ENCODE peak calls at places on chromosomes 7 and 10, in seven cellular contexts. One of them, this sample, is unnamed.

GRCh38 chr10:121481222-121481621 is 117.0 kb downstream of the FGFR2 start:
- DNase-seq in astrocyte of the spinal cord: peak
- DNase-seq in fibroblast of pulmonary artery: no peak
- DNase-seq in kidney: no peak
- DNase-seq in AG04449: no peak
- DNase-seq in colonic mucosa: no peak
- DNase-seq in heart right ventricle: no peak
- DNase-seq in this sample: no peak

GRCh38 chr7:83861-84632 is 108.3 kb upstream of the FAM20C start:
- DNase-seq in astrocyte of the spinal cord: no peak
- DNase-seq in fibroblast of pulmonary artery: no peak
- DNase-seq in kidney: no peak
- DNase-seq in AG04449: no peak
- DNase-seq in colonic mucosa: no peak
- DNase-seq in heart right ventricle: no peak
- DNase-seq in this sample: no peak

GRCh38 chr7:157863906-157864810 is 527.4 kb downstream of the DNAJB6 start:
- DNase-seq in astrocyte of the spinal cord: no peak
- DNase-seq in fibroblast of pulmonary artery: no peak
- DNase-seq in kidney: no peak
- DNase-seq in AG04449: no peak
- DNase-seq in colonic mucosa: no peak
- DNase-seq in heart right ventricle: no peak
- DNase-seq in this sample: no peak

GRCh38 chr10:35942052-35942451 is 300.0 kb upstream of the FZD8 start:
- DNase-seq in astrocyte of the spinal cord: no peak
- DNase-seq in fibroblast of pulmonary artery: no peak
- DNase-seq in kidney: no peak
- DNase-seq in AG04449: no peak
- DNase-seq in colonic mucosa: no peak
- DNase-seq in heart right ventricle: peak
- DNase-seq in this sample: no peak

GRCh38 chr7:136874393-136875032 is 6.1 kb downstream of the CHRM2 start:
- DNase-seq in astrocyte of the spinal cord: peak
- DNase-seq in fibroblast of pulmonary artery: peak
- DNase-seq in kidney: no peak
- DNase-seq in AG04449: no peak
- DNase-seq in colonic mucosa: no peak
- DNase-seq in heart right ventricle: no peak
- DNase-seq in this sample: no peak

GRCh38 chr7:17103984-17104383 is 194.5 kb upstream of the AHR start:
- DNase-seq in astrocyte of the spinal cord: no peak
- DNase-seq in fibroblast of pulmonary artery: peak
- DNase-seq in kidney: no peak
- DNase-seq in AG04449: no peak
- DNase-seq in colonic mucosa: no peak
- DNase-seq in heart right ventricle: no peak
- DNase-seq in this sample: no peak

GRCh38 chr10:15898046-15898445 is 37.7 kb upstream of the MINDY3 start:
- DNase-seq in astrocyte of the spinal cord: peak
- DNase-seq in fibroblast of pulmonary artery: peak
- DNase-seq in kidney: no peak
- DNase-seq in AG04449: no peak
- DNase-seq in colonic mucosa: no peak
- DNase-seq in heart right ventricle: no peak
- DNase-seq in this sample: no peak

GRCh38 chr7:64558323-64558705 is 4.6 kb downstream of the ZNF680 start:
- DNase-seq in astrocyte of the spinal cord: no peak
- DNase-seq in fibroblast of pulmonary artery: peak
- DNase-seq in kidney: no peak
- DNase-seq in AG04449: no peak
- DNase-seq in colonic mucosa: no peak
- DNase-seq in heart right ventricle: no peak
- DNase-seq in this sample: no peak

GRCh38 chr10:63684257-63684936 is 163.2 kb downstream of the REEP3 start:
- DNase-seq in astrocyte of the spinal cord: no peak
- DNase-seq in fibroblast of pulmonary artery: no peak
- DNase-seq in kidney: no peak
- DNase-seq in AG04449: no peak
- DNase-seq in colonic mucosa: no peak
- DNase-seq in heart right ventricle: no peak
- DNase-seq in this sample: no peak

GRCh38 chr10:3806603-3807002 is 21.6 kb upstream of the KLF6 start:
- DNase-seq in astrocyte of the spinal cord: peak
- DNase-seq in fibroblast of pulmonary artery: peak
- DNase-seq in kidney: no peak
- DNase-seq in AG04449: no peak
- DNase-seq in colonic mucosa: peak
- DNase-seq in heart right ventricle: no peak
- DNase-seq in this sample: no peak

GRCh38 chr10:132924046-132924952 is 18.1 kb downstream of the CFAP46 start:
- DNase-seq in astrocyte of the spinal cord: no peak
- DNase-seq in fibroblast of pulmonary artery: no peak
- DNase-seq in kidney: peak
- DNase-seq in AG04449: no peak
- DNase-seq in colonic mucosa: no peak
- DNase-seq in heart right ventricle: no peak
- DNase-seq in this sample: no peak

GRCh38 chr10:31697271-31698168 is 231.1 kb downstream of the ARHGAP12 start:
- DNase-seq in astrocyte of the spinal cord: peak
- DNase-seq in fibroblast of pulmonary artery: peak
- DNase-seq in kidney: peak
- DNase-seq in AG04449: peak
- DNase-seq in colonic mucosa: peak
- DNase-seq in heart right ventricle: peak
- DNase-seq in this sample: peak

GRCh38 chr10:25063157-25063556 is 46.7 kb downstream of the THNSL1 start:
- DNase-seq in astrocyte of the spinal cord: no peak
- DNase-seq in fibroblast of pulmonary artery: no peak
- DNase-seq in kidney: no peak
- DNase-seq in AG04449: no peak
- DNase-seq in colonic mucosa: no peak
- DNase-seq in heart right ventricle: no peak
- DNase-seq in this sample: no peak

GRCh38 chr7:139600306-139600705 is 76.8 kb downstream of the CLEC2L start:
- DNase-seq in astrocyte of the spinal cord: no peak
- DNase-seq in fibroblast of pulmonary artery: no peak
- DNase-seq in kidney: no peak
- DNase-seq in AG04449: no peak
- DNase-seq in colonic mucosa: no peak
- DNase-seq in heart right ventricle: no peak
- DNase-seq in this sample: no peak

GRCh38 chr10:58044072-58044471 is 223.6 kb downstream of the IPMK start:
- DNase-seq in astrocyte of the spinal cord: peak
- DNase-seq in fibroblast of pulmonary artery: peak
- DNase-seq in kidney: no peak
- DNase-seq in AG04449: peak
- DNase-seq in colonic mucosa: no peak
- DNase-seq in heart right ventricle: no peak
- DNase-seq in this sample: peak

GRCh38 chr7:131753620-131754222 is 197.3 kb upstream of the PODXL start:
- DNase-seq in astrocyte of the spinal cord: no peak
- DNase-seq in fibroblast of pulmonary artery: peak
- DNase-seq in kidney: no peak
- DNase-seq in AG04449: no peak
- DNase-seq in colonic mucosa: no peak
- DNase-seq in heart right ventricle: no peak
- DNase-seq in this sample: no peak

GRCh38 chr10:116146374-116146773 is 126.6 kb downstream of the GFRA1 start:
- DNase-seq in astrocyte of the spinal cord: peak
- DNase-seq in fibroblast of pulmonary artery: no peak
- DNase-seq in kidney: no peak
- DNase-seq in AG04449: no peak
- DNase-seq in colonic mucosa: no peak
- DNase-seq in heart right ventricle: no peak
- DNase-seq in this sample: no peak

GRCh38 chr7:127588697-127589482 is 679 bp downstream of the ARF5 start:
- DNase-seq in astrocyte of the spinal cord: peak
- DNase-seq in fibroblast of pulmonary artery: peak
- DNase-seq in kidney: peak
- DNase-seq in AG04449: no peak
- DNase-seq in colonic mucosa: peak
- DNase-seq in heart right ventricle: peak
- DNase-seq in this sample: no peak

GRCh38 chr10:70693619-70694286 is 21.4 kb downstream of the ADAMTS14 start:
- DNase-seq in astrocyte of the spinal cord: peak
- DNase-seq in fibroblast of pulmonary artery: peak
- DNase-seq in kidney: no peak
- DNase-seq in AG04449: peak
- DNase-seq in colonic mucosa: no peak
- DNase-seq in heart right ventricle: peak
- DNase-seq in this sample: peak

GRCh38 chr10:70691601-70692000 is 19.3 kb downstream of the ADAMTS14 start:
- DNase-seq in astrocyte of the spinal cord: no peak
- DNase-seq in fibroblast of pulmonary artery: no peak
- DNase-seq in kidney: no peak
- DNase-seq in AG04449: no peak
- DNase-seq in colonic mucosa: no peak
- DNase-seq in heart right ventricle: no peak
- DNase-seq in this sample: no peak

GRCh38 chr10:70692043-70692603 is 19.8 kb downstream of the ADAMTS14 start:
- DNase-seq in astrocyte of the spinal cord: no peak
- DNase-seq in fibroblast of pulmonary artery: no peak
- DNase-seq in kidney: no peak
- DNase-seq in AG04449: no peak
- DNase-seq in colonic mucosa: no peak
- DNase-seq in heart right ventricle: no peak
- DNase-seq in this sample: no peak

GRCh38 chr10:70688828-70689227 is 16.5 kb downstream of the ADAMTS14 start:
- DNase-seq in astrocyte of the spinal cord: no peak
- DNase-seq in fibroblast of pulmonary artery: no peak
- DNase-seq in kidney: no peak
- DNase-seq in AG04449: no peak
- DNase-seq in colonic mucosa: no peak
- DNase-seq in heart right ventricle: no peak
- DNase-seq in this sample: no peak

GRCh38 chr10:70690584-70690983 is 18.3 kb downstream of the ADAMTS14 start:
- DNase-seq in astrocyte of the spinal cord: no peak
- DNase-seq in fibroblast of pulmonary artery: no peak
- DNase-seq in kidney: no peak
- DNase-seq in AG04449: no peak
- DNase-seq in colonic mucosa: no peak
- DNase-seq in heart right ventricle: no peak
- DNase-seq in this sample: no peak
- H3K4me3 ChIP-seq in astrocyte of the spinal cord: no peak
- H3K4me3 ChIP-seq in fibroblast of pulmonary artery: no peak
- H3K4me3 ChIP-seq in kidney: no peak
- H3K4me3 ChIP-seq in AG04449: no peak
- H3K4me3 ChIP-seq in colonic mucosa: no peak
- H3K4me3 ChIP-seq in heart right ventricle: no peak
- H3K4me3 ChIP-seq in this sample: no peak

GRCh38 chr10:61836233-61836887 is 65.1 kb upstream of the ARID5B start:
- DNase-seq in astrocyte of the spinal cord: peak
- DNase-seq in fibroblast of pulmonary artery: peak
- DNase-seq in kidney: no peak
- DNase-seq in AG04449: no peak
- DNase-seq in colonic mucosa: no peak
- DNase-seq in heart right ventricle: no peak
- DNase-seq in this sample: no peak

GRCh38 chr10:61835909-61836232 is 65.6 kb upstream of the ARID5B start:
- DNase-seq in astrocyte of the spinal cord: peak
- DNase-seq in fibroblast of pulmonary artery: peak
- DNase-seq in kidney: no peak
- DNase-seq in AG04449: no peak
- DNase-seq in colonic mucosa: no peak
- DNase-seq in heart right ventricle: no peak
- DNase-seq in this sample: peak

GRCh38 chr10:61836888-61837747 is 64.4 kb upstream of the ARID5B start:
- DNase-seq in astrocyte of the spinal cord: peak
- DNase-seq in fibroblast of pulmonary artery: peak
- DNase-seq in kidney: no peak
- DNase-seq in AG04449: no peak
- DNase-seq in colonic mucosa: no peak
- DNase-seq in heart right ventricle: no peak
- DNase-seq in this sample: peak

GRCh38 chr10:61834519-61834918 is 67.0 kb upstream of the ARID5B start:
- DNase-seq in astrocyte of the spinal cord: no peak
- DNase-seq in fibroblast of pulmonary artery: no peak
- DNase-seq in kidney: no peak
- DNase-seq in AG04449: no peak
- DNase-seq in colonic mucosa: no peak
- DNase-seq in heart right ventricle: no peak
- DNase-seq in this sample: no peak

DNA sequence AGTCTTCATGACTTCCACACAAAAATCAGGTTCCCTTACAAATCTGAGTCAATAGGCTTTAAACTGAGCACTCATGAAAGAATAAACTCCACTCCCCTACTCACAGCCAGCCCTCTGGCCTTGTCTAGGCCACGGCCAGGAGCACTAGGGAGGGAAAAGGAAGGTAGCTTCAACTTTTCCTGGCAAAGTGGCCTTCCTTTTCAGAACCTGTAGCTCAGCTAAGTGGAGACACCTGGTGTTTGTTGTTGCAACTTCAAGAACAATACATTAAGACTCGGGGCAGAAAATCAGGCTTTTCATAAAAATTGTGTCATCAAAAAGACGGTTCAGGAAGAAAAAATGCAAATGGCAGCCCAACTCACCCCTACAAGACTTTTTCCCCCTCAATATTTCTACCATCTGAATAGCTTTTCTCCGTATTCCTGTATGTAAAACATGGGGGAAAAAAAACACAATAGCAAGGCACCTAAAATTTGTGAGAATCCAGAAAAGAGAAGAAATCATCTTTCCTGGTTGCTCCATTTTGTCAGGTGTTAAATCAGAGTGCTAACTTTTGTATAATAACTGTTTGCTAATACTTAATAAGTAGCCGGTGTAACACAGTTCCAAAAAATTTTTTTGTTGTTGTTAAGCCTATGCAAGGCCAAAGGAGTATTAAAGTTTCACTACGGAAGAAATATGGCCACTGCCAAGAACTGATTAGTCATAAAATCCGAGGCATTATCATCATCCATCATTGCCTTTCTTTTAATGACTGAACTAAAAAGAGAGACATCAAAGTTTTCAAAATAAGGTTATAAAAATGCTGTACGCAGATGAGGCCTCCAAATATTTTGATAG is 66.2 kb upstream of the ARID5B start:
- DNase-seq in astrocyte of the spinal cord: peak
- DNase-seq in fibroblast of pulmonary artery: peak
- DNase-seq in kidney: no peak
- DNase-seq in AG04449: no peak
- DNase-seq in colonic mucosa: no peak
- DNase-seq in heart right ventricle: peak
- DNase-seq in this sample: peak
- TF ChIP-seq CTCF in astrocyte of the spinal cord: peak
- TF ChIP-seq CTCF in fibroblast of pulmonary artery: peak
- TF ChIP-seq CTCF in kidney: peak
- TF ChIP-seq CTCF in AG04449: peak
- TF ChIP-seq CTCF in colonic mucosa: peak
- TF ChIP-seq CTCF in heart right ventricle: peak
- TF ChIP-seq CTCF in this sample: peak

GRCh38 chr7:27933691-27934565 is 194.0 kb downstream of the TAX1BP1 start:
- DNase-seq in astrocyte of the spinal cord: peak
- DNase-seq in fibroblast of pulmonary artery: no peak
- DNase-seq in kidney: no peak
- DNase-seq in AG04449: no peak
- DNase-seq in colonic mucosa: no peak
- DNase-seq in heart right ventricle: no peak
- DNase-seq in this sample: peak
- H3K4me3 ChIP-seq in astrocyte of the spinal cord: no peak
- H3K4me3 ChIP-seq in fibroblast of pulmonary artery: no peak
- H3K4me3 ChIP-seq in kidney: no peak
- H3K4me3 ChIP-seq in AG04449: no peak
- H3K4me3 ChIP-seq in colonic mucosa: no peak
- H3K4me3 ChIP-seq in heart right ventricle: no peak
- H3K4me3 ChIP-seq in this sample: no peak

GRCh38 chr10:794382-794956 is 105.0 kb upstream of the DIP2C start:
- DNase-seq in astrocyte of the spinal cord: peak
- DNase-seq in fibroblast of pulmonary artery: no peak
- DNase-seq in kidney: no peak
- DNase-seq in AG04449: no peak
- DNase-seq in colonic mucosa: no peak
- DNase-seq in heart right ventricle: no peak
- DNase-seq in this sample: no peak
- TF ChIP-seq CTCF in astrocyte of the spinal cord: peak
- TF ChIP-seq CTCF in fibroblast of pulmonary artery: peak
- TF ChIP-seq CTCF in kidney: peak
- TF ChIP-seq CTCF in AG04449: peak
- TF ChIP-seq CTCF in colonic mucosa: no peak
- TF ChIP-seq CTCF in heart right ventricle: peak
- TF ChIP-seq CTCF in this sample: peak

This sample was measured in BJ.